ENCODE peak calls at places on chromosomes 12 and 14, in nine cellular contexts. A is K562, Z is neural progenitor cell, Y is kidney, H is IMR-90, B is suprapubic skin, E is body of pancreas, N is left lung, R is SK-N-SH. D is an unnamed sample.

GRCh38 chr14:33377596-33378390 is 439.1 kb downstream of the NPAS3 start:
- DNase-seq in A (no peak), Z (no peak), Y (no peak), H (no peak), B (no peak), E (no peak), N (no peak), R (no peak), D (no peak)

GRCh38 chr12:114698566-114699163 is 14.7 kb upstream of the TBX3 start:
- DNase-seq in A (no peak), Z (no peak), Y (peak; percentile 22), H (no peak), B (no peak), E (no peak), N (no peak), R (no peak), D (no peak)

GRCh38 chr12:56146492-56147460 is 5.6 kb upstream of the MYL6B start:
- DNase-seq in A (no peak), Z (no peak), Y (no peak), H (no peak), B (no peak), E (no peak), N (no peak), R (no peak), D (peak; percentile 71)

GRCh38 chr12:124916370-124917134 is 2.1 kb upstream of the UBC start:
- DNase-seq in A (peak; percentile 50), Z (peak; percentile 52), Y (no peak), H (peak; percentile 93), B (peak; percentile 84), E (peak; percentile 72), N (no peak), R (no peak), D (peak; percentile 66)

GRCh38 chr12:121894633-121895032 is 6.0 kb downstream of the PSMD9 start:
- DNase-seq in A (peak; percentile 32), Z (peak; percentile 59), Y (no peak), H (peak; percentile 52), B (no peak), E (no peak), N (no peak), R (peak; percentile 49), D (no peak)

GRCh38 chr12:51067771-51068170 is 15.6 kb downstream of the CSRNP2 start:
- DNase-seq in A (no peak), Z (no peak), Y (no peak), H (no peak), B (no peak), E (no peak), N (no peak), R (no peak), D (no peak)

GRCh38 chr14:35333347-35333730 is 41.2 kb downstream of the PSMA6 start:
- DNase-seq in A (no peak), Z (no peak), Y (no peak), H (no peak), B (peak; percentile 45), E (no peak), N (no peak), R (peak; percentile 18), D (no peak)

GRCh38 chr14:77622562-77622961 is 6.1 kb upstream of the SPTLC2 start:
- DNase-seq in A (no peak), Z (no peak), Y (peak; percentile 76), H (no peak), B (no peak), E (no peak), N (no peak), R (no peak), D (peak; percentile 82)

GRCh38 chr12:70985850-70986249 is 65.3 kb upstream of the PTPRR start:
- DNase-seq in A (no peak), Z (no peak), Y (no peak), H (peak; percentile 29), B (no peak), E (no peak), N (no peak), R (no peak), D (no peak)

GRCh38 chr14:39488600-39488999 is 56.4 kb upstream of the FBXO33 start:
- DNase-seq in A (no peak), Z (peak; percentile 94), Y (no peak), H (peak; percentile 12), B (no peak), E (no peak), N (no peak), R (no peak), D (no peak)

GRCh38 chr14:99718811-99719192 is 34.7 kb downstream of the CYP46A1 start:
- DNase-seq in A (no peak), Z (no peak), Y (no peak), H (no peak), B (no peak), E (no peak), N (peak; percentile 21), R (no peak), D (no peak)

GRCh38 chr12:81021834-81022233 is 56.0 kb upstream of the ACSS3 start:
- DNase-seq in A (no peak), Z (no peak), Y (no peak), H (no peak), B (no peak), E (no peak), N (no peak), R (no peak), D (no peak)

GRCh38 chr12:39348941-39349626 is 93.8 kb downstream of the KIF21A start:
- DNase-seq in A (no peak), Z (no peak), Y (no peak), H (no peak), B (no peak), E (no peak), N (no peak), R (no peak), D (no peak)

GRCh38 chr12:65720739-65721138 is 103.5 kb upstream of the HMGA2 start:
- DNase-seq in A (no peak), Z (peak; percentile 25), Y (no peak), H (no peak), B (no peak), E (no peak), N (no peak), R (no peak), D (no peak)

GRCh38 chr12:94560416-94561221 is 89.7 kb downstream of the TMCC3 start:
- DNase-seq in A (no peak), Z (peak; percentile 52), Y (peak; percentile 79), H (peak; percentile 53), B (no peak), E (no peak), N (no peak), R (no peak), D (peak; percentile 71)

GRCh38 chr14:69325646-69326265 is 65.8 kb downstream of the GALNT16 start:
- DNase-seq in A (no peak), Z (no peak), Y (no peak), H (no peak), B (peak; percentile 37), E (peak; percentile 4), N (no peak), R (peak; percentile 39), D (no peak)

GRCh38 chr12:27474344-27474743 is 27.8 kb downstream of the SMCO2 start:
- DNase-seq in A (no peak), Z (no peak), Y (no peak), H (peak; percentile 85), B (no peak), E (no peak), N (no peak), R (no peak), D (no peak)

GRCh38 chr12:132967736-132968135 is 11.6 kb upstream of the ZNF605 start:
- DNase-seq in A (no peak), Z (no peak), Y (no peak), H (no peak), B (no peak), E (no peak), N (no peak), R (no peak), D (no peak)
- H3K9me3 ChIP-seq in A (peaks cover 6% of the 10 kb centered on the region), Z (peaks cover 9% of the 10 kb centered on the region), Y (no peaks in the 10 kb centered on the region), H (peaks cover 33% of the 10 kb centered on the region), B (peaks cover 26% of the 10 kb centered on the region), E (no peaks in the 10 kb centered on the region), N (no peaks in the 10 kb centered on the region), R (no peaks in the 10 kb centered on the region), D (peaks cover 92% of the 10 kb centered on the region)

DNA sequence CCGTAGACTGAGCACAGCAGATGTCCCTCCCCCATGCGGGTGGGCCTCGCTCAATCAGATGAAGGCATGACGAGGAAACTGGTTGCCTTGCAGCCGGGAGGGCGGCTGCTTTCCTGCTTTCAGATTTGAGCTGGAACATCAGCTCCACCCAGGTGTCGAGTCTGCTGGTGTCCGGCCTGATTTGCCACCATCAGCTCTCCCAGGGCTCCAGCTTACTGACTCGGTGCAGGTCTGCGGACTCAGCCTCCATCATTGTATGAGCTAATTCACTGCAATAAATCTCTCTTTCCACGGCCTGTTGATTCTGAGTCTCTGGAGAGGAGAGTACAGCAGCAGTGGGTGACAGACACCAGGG is 156.2 kb downstream of the KIF26A start:
- DNase-seq in A (no peak), Z (no peak), Y (peak; percentile 48), H (no peak), B (peak; percentile 15), E (no peak), N (peak; percentile 47), R (no peak), D (peak; percentile 52)
- H3K9me3 ChIP-seq in A (no peaks in the 10 kb centered on the region), Z (no peaks in the 10 kb centered on the region), Y (no peaks in the 10 kb centered on the region), H (peaks cover 62% of the 10 kb centered on the region), B (no peaks in the 10 kb centered on the region), E (no peaks in the 10 kb centered on the region), N (no peaks in the 10 kb centered on the region), R (no peaks in the 10 kb centered on the region), D (no peaks in the 10 kb centered on the region)

GRCh38 chr14:18660585-18660922 is 59.6 kb downstream of the OR11H12 start:
- DNase-seq in A (no peak), Z (no peak), Y (no peak), H (no peak), B (no peak), E (no peak), N (no peak), R (no peak), D (no peak)
- H3K9me3 ChIP-seq in A (no peaks in the 10 kb centered on the region), Z (peaks cover 80% of the 10 kb centered on the region), Y (no peaks in the 10 kb centered on the region), H (peaks cover 21% of the 10 kb centered on the region), B (peaks cover 19% of the 10 kb centered on the region), E (no peaks in the 10 kb centered on the region), N (no peaks in the 10 kb centered on the region), R (no peaks in the 10 kb centered on the region), D (peaks cover 69% of the 10 kb centered on the region)

GRCh38 chr14:106662947-106663346 is 1136.6 kb downstream of the TMEM121 start:
- DNase-seq in A (no peak), Z (no peak), Y (no peak), H (no peak), B (no peak), E (no peak), N (no peak), R (no peak), D (no peak)

GRCh38 chr14:106665814-106666213 is 1139.4 kb downstream of the TMEM121 start:
- DNase-seq in A (no peak), Z (no peak), Y (no peak), H (no peak), B (no peak), E (no peak), N (no peak), R (no peak), D (no peak)

GRCh38 chr14:106670006-106670405 is 1143.6 kb downstream of the TMEM121 start:
- DNase-seq in A (no peak), Z (no peak), Y (no peak), H (no peak), B (no peak), E (no peak), N (no peak), R (no peak), D (no peak)

DNA sequence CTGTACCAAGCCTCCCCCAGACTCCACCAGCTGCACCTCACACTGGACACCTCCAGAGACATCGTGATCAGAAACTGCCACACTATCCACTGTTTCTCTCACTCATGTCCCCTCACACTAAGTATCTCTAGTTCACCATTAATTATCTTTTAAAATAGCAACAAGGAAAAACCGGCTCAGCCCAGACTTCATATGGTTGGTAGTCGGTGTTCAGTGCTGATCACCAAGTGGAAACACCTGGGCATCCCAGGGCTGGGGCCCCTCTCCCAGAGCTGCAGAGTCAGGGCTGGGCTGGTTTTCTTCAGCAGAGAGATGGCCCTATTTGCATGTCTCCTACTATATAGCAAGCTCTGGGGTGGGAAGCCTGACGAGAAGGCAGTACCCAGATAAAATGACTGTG is 1140.0 kb downstream of the TMEM121 start:
- DNase-seq in A (no peak), Z (no peak), Y (no peak), H (no peak), B (no peak), E (no peak), N (no peak), R (no peak), D (no peak)
- H3K9me3 ChIP-seq in A (peaks cover 4% of the 10 kb centered on the region), Z (peaks cover 25% of the 10 kb centered on the region), Y (no peaks in the 10 kb centered on the region), H (peaks cover 6% of the 10 kb centered on the region), B (no peaks in the 10 kb centered on the region), E (no peaks in the 10 kb centered on the region), N (no peaks in the 10 kb centered on the region), R (peaks cover 10% of the 10 kb centered on the region), D (peaks cover 7% of the 10 kb centered on the region)

D was measured in mucosa of descending colon.